ENCODE peak calls at places on chromosomes 5 and 9, in eight cellular contexts. Z is neural progenitor cell, K is dorsolateral prefrontal cortex, R is epithelial cell of esophagus, U is heart left ventricle, B is type B pancreatic cell, O is GM23338, W is upper lobe of left lung. J is an unnamed sample.

GRCh38 chr5:40033411-40033810 is 608.6 kb upstream of the DAB2 start:
- DNase-seq in Z (no peak), K (no peak), R (no peak), U (no peak), B (no peak), O (no peak), W (no peak), J (no peak)

GRCh38 chr5:136014049-136014516 is 14.7 kb upstream of the TGFBI start:
- DNase-seq in Z (no peak), K (no peak), R (peak), U (no peak), B (no peak), O (no peak), W (no peak), J (no peak)

GRCh38 chr9:8611153-8611552 is 811.6 kb upstream of the DMAC1 start:
- DNase-seq in Z (no peak), K (no peak), R (no peak), U (no peak), B (no peak), O (no peak), W (no peak), J (no peak)

GRCh38 chr5:79990598-79991507 is at the start of gene MTX3:
- DNase-seq in Z (peak), K (peak), R (peak), U (peak), B (peak), O (peak), W (peak), J (peak)

GRCh38 chr5:1792842-1793266 is 6.8 kb downstream of the MRPL36 start:
- DNase-seq in Z (no peak), K (no peak), R (peak), U (no peak), B (no peak), O (no peak), W (no peak), J (no peak)

GRCh38 chr9:123397975-123398374 is 42.0 kb downstream of the CRB2 start:
- DNase-seq in Z (no peak), K (no peak), R (no peak), U (no peak), B (no peak), O (no peak), W (no peak), J (no peak)

GRCh38 chr5:135641329-135642178 is 62.8 kb upstream of the CXCL14 start:
- DNase-seq in Z (no peak), K (no peak), R (no peak), U (no peak), B (no peak), O (no peak), W (no peak), J (no peak)

GRCh38 chr5:163459465-163459887 is 426 bp downstream of the NUDCD2 start:
- DNase-seq in Z (no peak), K (no peak), R (no peak), U (no peak), B (no peak), O (peak), W (no peak), J (no peak)

GRCh38 chr9:112249277-112249676 is 74.2 kb upstream of the SUSD1 start:
- DNase-seq in Z (no peak), K (no peak), R (peak), U (no peak), B (no peak), O (no peak), W (no peak), J (no peak)

GRCh38 chr5:21070871-21071270 is 1082.9 kb upstream of the CDH18 start:
- DNase-seq in Z (no peak), K (no peak), R (no peak), U (no peak), B (no peak), O (peak), W (no peak), J (no peak)

GRCh38 chr9:37929441-37929895 is 25.5 kb upstream of the SLC25A51 start:
- DNase-seq in Z (no peak), K (no peak), R (peak), U (no peak), B (no peak), O (no peak), W (no peak), J (no peak)

GRCh38 chr9:100104314-100104713 is 5.3 kb downstream of the INVS start:
- DNase-seq in Z (no peak), K (no peak), R (peak), U (no peak), B (no peak), O (peak), W (no peak), J (no peak)

GRCh38 chr5:5271606-5272321 is 131.6 kb downstream of the ADAMTS16 start:
- DNase-seq in Z (peak), K (no peak), R (no peak), U (no peak), B (no peak), O (no peak), W (no peak), J (no peak)

GRCh38 chr9:13967493-13967892 is 346.4 kb downstream of the NFIB start:
- DNase-seq in Z (no peak), K (no peak), R (no peak), U (no peak), B (no peak), O (no peak), W (no peak), J (no peak)

GRCh38 chr5:120454094-120454798 is 9.9 kb upstream of the PRR16 start:
- DNase-seq in Z (peak), K (no peak), R (peak), U (no peak), B (no peak), O (peak), W (no peak), J (no peak)

GRCh38 chr9:86912210-86912609 is 35.1 kb downstream of the GAS1 start:
- DNase-seq in Z (no peak), K (no peak), R (peak), U (no peak), B (no peak), O (no peak), W (no peak), J (no peak)

GRCh38 chr9:127539982-127540663 is 72.0 kb upstream of the STXBP1 start:
- DNase-seq in Z (no peak), K (no peak), R (no peak), U (no peak), B (no peak), O (no peak), W (no peak), J (no peak)
- TF ChIP-seq CTCF in Z (no peak), K (no peak), R (no peak), U (no peak), B (no peak), O (no peak), W (no peak), J (no peak)

DNA sequence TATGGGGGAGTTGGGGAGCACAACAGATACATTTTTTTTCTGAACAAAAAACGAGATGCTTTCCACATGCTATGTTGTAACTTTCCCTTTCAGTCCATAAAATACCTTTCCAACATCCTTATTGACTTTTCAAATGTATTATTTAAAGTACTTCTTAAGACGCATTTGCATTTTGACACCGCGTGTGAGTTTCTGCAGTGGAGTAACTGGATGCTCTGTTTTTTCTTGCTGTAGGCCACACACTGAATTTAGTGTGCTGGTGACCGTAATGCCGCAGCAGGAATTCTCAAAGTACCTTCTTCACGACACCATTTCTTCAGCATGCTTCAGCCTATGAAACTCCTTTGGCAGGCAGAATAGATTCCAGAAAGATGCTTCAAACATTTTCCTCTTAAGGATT is 14.3 kb upstream of the EPB41L4B start:
- DNase-seq in Z (no peak), K (no peak), R (no peak), U (no peak), B (no peak), O (no peak), W (no peak), J (no peak)
- TF ChIP-seq CTCF in Z (no peak), K (no peak), R (no peak), U (no peak), B (no peak), O (no peak), W (no peak), J (no peak)

GRCh38 chr5:141250576-141250975 is 5.4 kb downstream of the PCDHB15 start:
- DNase-seq in Z (peak), K (no peak), R (no peak), U (no peak), B (no peak), O (peak), W (no peak), J (no peak)

GRCh38 chr5:141241496-141241895 is 3.7 kb upstream of the PCDHB15 start:
- DNase-seq in Z (no peak), K (no peak), R (no peak), U (no peak), B (no peak), O (no peak), W (peak), J (no peak)

DNA sequence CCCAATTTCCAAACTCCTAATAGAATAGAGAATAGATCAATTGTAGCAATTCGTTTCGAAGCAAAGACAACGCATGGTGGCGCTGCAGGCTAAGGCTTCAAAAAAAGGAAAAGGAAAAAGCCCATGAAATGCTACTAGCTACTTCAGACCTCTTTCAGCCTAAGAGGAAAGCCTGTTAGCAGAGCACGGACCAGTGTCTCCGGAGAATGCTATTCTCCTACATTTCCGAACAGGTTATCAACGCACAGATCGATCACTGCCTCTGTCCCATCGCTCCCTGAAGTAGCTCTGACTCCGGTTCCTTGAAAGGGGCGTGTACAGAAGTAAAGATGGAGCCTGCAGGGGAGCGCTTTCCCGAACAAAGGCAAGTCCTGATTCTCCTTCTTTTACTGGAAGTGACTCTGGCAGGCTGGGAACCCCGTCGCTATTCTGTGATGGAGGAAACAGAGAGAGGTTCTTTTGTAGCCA is at the start of gene PCDHB15:
- DNase-seq in Z (peak), K (no peak), R (no peak), U (no peak), B (no peak), O (peak), W (no peak), J (no peak)
- TF ChIP-seq CTCF in Z (peak), K (peak), R (no peak), U (peak), B (peak), O (peak), W (no peak), J (peak)

DNA sequence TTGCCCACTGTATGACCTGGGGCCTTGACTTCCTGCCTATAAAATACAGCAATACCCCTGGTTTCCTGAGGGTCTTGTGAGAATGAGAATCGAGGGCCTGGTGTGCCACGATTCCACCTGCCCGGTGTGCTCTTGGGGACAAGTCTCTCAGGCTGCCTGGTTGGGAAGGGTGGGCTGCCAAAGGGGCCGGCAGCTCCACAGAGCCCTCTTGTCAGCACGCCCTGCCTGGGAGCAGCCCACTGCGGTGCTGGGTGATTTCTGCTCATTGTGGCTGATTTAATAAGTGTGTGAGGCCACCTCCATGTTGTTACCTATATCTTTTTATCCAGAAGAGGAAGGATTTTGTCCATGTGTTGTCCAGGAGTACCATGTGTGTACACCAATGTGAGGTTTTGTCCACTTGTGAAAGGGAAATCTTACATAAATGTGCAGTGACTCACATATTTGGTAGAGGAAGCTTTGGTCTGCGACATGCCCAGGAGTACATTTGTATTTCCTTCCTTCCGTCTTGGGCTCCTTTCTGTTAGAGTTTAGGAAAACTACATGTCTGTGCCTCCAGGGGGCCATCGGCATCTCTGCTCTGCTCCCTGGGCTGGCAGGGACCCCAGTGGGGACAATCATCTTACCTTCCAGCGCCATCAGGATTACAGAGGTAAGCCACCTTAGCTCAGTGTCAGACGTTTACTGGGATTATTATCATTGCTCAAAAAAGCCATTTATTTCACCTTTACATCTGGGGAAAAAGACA is 108.6 kb downstream of the PHF2 start:
- DNase-seq in Z (peak), K (no peak), R (peak), U (no peak), B (no peak), O (peak), W (no peak), J (no peak)
- TF ChIP-seq CTCF in Z (peak), K (no peak), R (no peak), U (no peak), B (peak), O (peak), W (no peak), J (peak)

DNA sequence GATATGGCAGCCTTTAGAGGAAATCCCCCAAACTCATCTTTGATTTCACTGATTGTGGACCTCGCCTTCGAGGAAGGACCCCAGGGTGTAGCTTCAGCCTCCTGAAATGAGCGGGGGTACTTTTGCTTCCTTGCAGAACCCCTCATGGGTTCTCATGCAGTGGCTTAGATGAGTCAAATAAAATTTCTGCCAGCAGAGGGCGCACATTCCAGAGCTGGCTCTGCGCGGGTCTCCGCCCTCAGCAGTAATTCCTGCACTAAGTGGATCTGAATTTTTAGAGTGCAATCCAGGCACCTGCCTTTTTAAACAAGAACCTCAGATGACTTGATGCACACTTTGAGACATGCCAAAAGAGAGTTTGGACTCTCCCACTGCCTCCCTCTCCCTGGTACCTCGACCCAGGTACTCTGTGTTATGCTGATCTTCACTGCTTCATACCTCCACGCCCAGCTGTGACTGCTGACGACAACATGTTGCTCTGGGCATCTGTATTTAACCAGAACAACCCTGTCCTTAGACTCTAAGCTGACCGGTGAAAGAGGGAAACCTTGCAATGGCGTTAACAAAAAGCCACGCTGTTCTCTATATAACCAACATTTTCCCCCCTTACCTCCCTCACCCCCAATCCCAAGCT is 7.3 kb downstream of the EGFLAM start:
- DNase-seq in Z (peak), K (no peak), R (peak), U (no peak), B (peak), O (peak), W (no peak), J (no peak)
- TF ChIP-seq CTCF in Z (peak), K (peak), R (peak), U (peak), B (peak), O (peak), W (peak), J (peak)